ENCODE peak calls at places on chromosomes 16 and 17, in five cellular contexts. E, M, V, C and I are unnamed samples.

GRCh38 chr17:77280304-77280910 is 139.6 kb downstream of the SEC14L1 start:
- DNase-seq in E (no peak), M (no peak), V (no peak), C (no peak), I (peak)

GRCh38 chr17:19486351-19487008 is 47.2 kb upstream of the SLC47A1 start:
- DNase-seq in E (no peak), M (no peak), V (no peak), C (no peak), I (no peak)

GRCh38 chr17:142102-142661 is 4.8 kb downstream of the SCGB1C2 start:
- DNase-seq in E (no peak), M (no peak), V (no peak), C (peak), I (peak)

GRCh38 chr16:53740476-53740875 is 36.5 kb downstream of the FTO start:
- DNase-seq in E (no peak), M (no peak), V (no peak), C (no peak), I (no peak)

GRCh38 chr17:75031972-75032895 is 14.5 kb downstream of the ATP5PD start:
- DNase-seq in E (peak), M (peak), V (peak), C (peak), I (peak)

GRCh38 chr16:30757316-30757715 is 4.5 kb downstream of the CFAP119 start:
- DNase-seq in E (no peak), M (no peak), V (no peak), C (no peak), I (no peak)

GRCh38 chr17:9729034-9729650 is 62.2 kb downstream of the DHRS7C start:
- DNase-seq in E (no peak), M (peak), V (no peak), C (no peak), I (peak)

GRCh38 chr17:61149862-61150362 is 249.7 kb upstream of the TBX2 start:
- DNase-seq in E (no peak), M (peak), V (no peak), C (no peak), I (no peak)

GRCh38 chr16:26709175-26709574 is 357.6 kb upstream of the C16orf82 start:
- DNase-seq in E (no peak), M (no peak), V (no peak), C (no peak), I (no peak)

GRCh38 chr16:68605746-68606145 is 39.4 kb upstream of the CDH3 start:
- DNase-seq in E (no peak), M (no peak), V (no peak), C (no peak), I (no peak)

GRCh38 chr16:55703003-55704001 is 47.5 kb downstream of the SLC6A2 start:
- DNase-seq in E (no peak), M (peak), V (no peak), C (no peak), I (peak)

GRCh38 chr16:48194828-48195566 is 39.2 kb upstream of the ABCC12 start:
- DNase-seq in E (no peak), M (peak), V (no peak), C (no peak), I (peak)

GRCh38 chr17:62790554-62790953 is 17.6 kb downstream of the MARCHF10 start:
- DNase-seq in E (no peak), M (no peak), V (no peak), C (no peak), I (no peak)

GRCh38 chr17:49621946-49622529 is 46.4 kb downstream of the NXPH3 start:
- DNase-seq in E (no peak), M (no peak), V (no peak), C (no peak), I (peak)

GRCh38 chr17:75619506-75620431 is 13.5 kb upstream of the SMIM5 start:
- DNase-seq in E (no peak), M (no peak), V (no peak), C (peak), I (peak)

GRCh38 chr17:52790359-52790955 is 631.9 kb upstream of the CA10 start:
- DNase-seq in E (no peak), M (no peak), V (no peak), C (no peak), I (peak)

GRCh38 chr16:86993426-86994110 is 323.6 kb downstream of the C16orf95 start:
- DNase-seq in E (no peak), M (no peak), V (no peak), C (no peak), I (no peak)

GRCh38 chr16:11914759-11915643 is 755 bp downstream of the GSPT1 start:
- DNase-seq in E (peak), M (no peak), V (peak), C (peak), I (peak)

GRCh38 chr17:68950725-68951124 is 4.5 kb downstream of the ABCA8 start:
- DNase-seq in E (no peak), M (no peak), V (no peak), C (no peak), I (no peak)